ENCODE peak calls at places on chromosomes 2 and 18, in four cellular contexts. O is HepG2, M is GM12878, I is H1. K is an unnamed sample.

GRCh38 chr2:120441744-120442471 is 96.0 kb downstream of the INHBB start:
- DNase-seq in M (no peak), O (peak), I (peak), K (no peak)

GRCh38 chr2:225584821-225585220 is 185.3 kb downstream of the NYAP2 start:
- DNase-seq in I (no peak), O (no peak), M (no peak), K (no peak)

GRCh38 chr2:120947327-120947726 is 211.7 kb downstream of the GLI2 start:
- DNase-seq in I (no peak), O (no peak), M (no peak), K (no peak)

GRCh38 chr2:151823651-151824050 is 4.6 kb downstream of the ARL5A start:
- DNase-seq in O (no peak), M (no peak), I (no peak), K (no peak)

GRCh38 chr2:24816884-24817283 is 23.7 kb downstream of the CENPO start:
- DNase-seq in I (peak), M (no peak), O (no peak), K (no peak)

GRCh38 chr2:98518106-98518505 is 73.4 kb downstream of the INPP4A start:
- DNase-seq in M (no peak), I (no peak), O (peak), K (no peak)

GRCh38 chr2:10079931-10080535 is at the start of gene CYS1:
- DNase-seq in M (no peak), O (no peak), I (peak), K (peak)

GRCh38 chr2:120512321-120512710 is 166.4 kb downstream of the INHBB start:
- DNase-seq in O (no peak), I (no peak), M (no peak), K (no peak)

GRCh38 chr2:158300394-158300793 is 156.2 kb downstream of the CCDC148 start:
- DNase-seq in M (no peak), O (peak), I (no peak), K (no peak)

GRCh38 chr2:215973954-215974699 is 39.2 kb downstream of the MREG start:
- DNase-seq in I (no peak), M (no peak), O (no peak), K (no peak)

GRCh38 chr2:102238039-102238756 is 51.4 kb downstream of the IL1RL2 start:
- DNase-seq in I (peak), O (no peak), M (no peak), K (no peak)

GRCh38 chr2:154713605-154714004 is 15.1 kb downstream of the KCNJ3 start:
- DNase-seq in I (no peak), M (no peak), O (no peak), K (no peak)

GRCh38 chr2:116141891-116142474 is 1672.5 kb upstream of the DDX18 start:
- DNase-seq in I (no peak), M (no peak), O (no peak), K (no peak)

GRCh38 chr2:172048996-172049503 is 36.3 kb upstream of the DLX1 start:
- DNase-seq in M (no peak), O (no peak), I (no peak), K (no peak)

GRCh38 chr2:233447506-233448219 is 93.4 kb downstream of the DGKD start:
- DNase-seq in M (no peak), O (no peak), I (no peak), K (no peak)

GRCh38 chr2:167005096-167005495 is 116.8 kb downstream of the XIRP2 start:
- DNase-seq in I (no peak), M (no peak), O (no peak), K (no peak)

GRCh38 chr2:1360132-1360531 is 53.1 kb upstream of the TPO start:
- DNase-seq in I (no peak), M (no peak), O (no peak), K (no peak)

GRCh38 chr2:12441750-12442626 is 274.7 kb upstream of the TRIB2 start:
- DNase-seq in O (no peak), M (no peak), I (no peak), K (no peak)

GRCh38 chr2:181157326-181157725 is 176.9 kb downstream of the UBE2E3 start:
- DNase-seq in M (no peak), I (no peak), O (no peak), K (no peak)

GRCh38 chr18:29560270-29560669 is 1383.3 kb upstream of the CDH2 start:
- DNase-seq in M (peak), O (no peak), I (no peak), K (no peak)

GRCh38 chr2:158603205-158603604 is 146.5 kb downstream of the PKP4 start:
- DNase-seq in M (no peak), O (no peak), I (no peak), K (no peak)

GRCh38 chr18:52343138-52343537 is 3.1 kb downstream of the DCC start:
- DNase-seq in M (no peak), O (no peak), I (no peak), K (no peak)

GRCh38 chr2:14756981-14757657 is 124.6 kb downstream of the LRATD1 start:
- DNase-seq in M (no peak), I (no peak), O (no peak), K (no peak)

GRCh38 chr2:64915510-64915900 is 73.7 kb upstream of the SLC1A4 start:
- DNase-seq in O (no peak), M (no peak), I (no peak), K (no peak)

GRCh38 chr18:73153271-73153670 is 285.5 kb upstream of the NETO1 start:
- DNase-seq in I (no peak), M (no peak), O (no peak), K (no peak)

GRCh38 chr2:238314576-238314975 is 5.7 kb upstream of the TRAF3IP1 start:
- DNase-seq in M (no peak), I (no peak), O (no peak), K (no peak)

GRCh38 chr2:10861765-10862164 is 49.2 kb upstream of the PDIA6 start:
- DNase-seq in I (no peak), M (no peak), O (no peak), K (no peak)

GRCh38 chr2:107669335-107669734 is 157.4 kb upstream of the RGPD4 start:
- DNase-seq in O (no peak), I (no peak), M (no peak), K (no peak)

GRCh38 chr2:290090-290722 is 2.3 kb upstream of the ALKAL2 start:
- DNase-seq in I (peak), M (no peak), O (peak), K (no peak)

GRCh38 chr2:121237980-121238665 is 46.9 kb downstream of the TFCP2L1 start:
- DNase-seq in O (no peak), M (no peak), I (no peak), K (no peak)

GRCh38 chr2:43438342-43438741 is 157.5 kb downstream of the THADA start:
- DNase-seq in O (no peak), M (no peak), I (no peak), K (no peak)

GRCh38 chr18:74190086-74190485 is 41.8 kb downstream of the TIMM21 start:
- DNase-seq in O (no peak), M (no peak), I (no peak), K (no peak)

GRCh38 chr2:188181035-188181434 is 110.6 kb upstream of the GULP1 start:
- DNase-seq in M (no peak), I (no peak), O (no peak), K (no peak)

DNA sequence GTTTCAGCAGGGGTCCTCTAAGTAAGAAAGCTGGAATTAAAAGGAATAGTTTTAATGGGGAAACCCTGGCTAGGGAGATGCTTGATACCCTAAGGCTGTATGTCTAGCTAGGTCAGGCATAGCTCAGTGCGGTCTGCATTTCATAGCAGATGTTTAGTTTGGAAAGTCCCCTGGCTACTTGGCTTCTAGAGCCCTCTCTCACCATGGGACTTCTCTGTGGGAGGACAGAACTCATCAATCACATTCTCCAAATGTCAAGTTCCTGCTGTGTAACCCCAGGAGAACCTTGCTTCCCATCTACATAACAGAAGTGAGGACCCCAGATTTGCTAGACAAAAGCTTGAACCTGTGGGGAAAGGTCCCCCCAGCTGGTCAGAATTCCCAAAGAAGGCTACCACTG is 24.0 kb upstream of the ANXA4 start:
- DNase-seq in O (no peak), M (no peak), I (no peak), K (no peak)
- TF ChIP-seq SUZ12 in O (no peak), M (no peak), I (no peak), K (no peak)

DNA sequence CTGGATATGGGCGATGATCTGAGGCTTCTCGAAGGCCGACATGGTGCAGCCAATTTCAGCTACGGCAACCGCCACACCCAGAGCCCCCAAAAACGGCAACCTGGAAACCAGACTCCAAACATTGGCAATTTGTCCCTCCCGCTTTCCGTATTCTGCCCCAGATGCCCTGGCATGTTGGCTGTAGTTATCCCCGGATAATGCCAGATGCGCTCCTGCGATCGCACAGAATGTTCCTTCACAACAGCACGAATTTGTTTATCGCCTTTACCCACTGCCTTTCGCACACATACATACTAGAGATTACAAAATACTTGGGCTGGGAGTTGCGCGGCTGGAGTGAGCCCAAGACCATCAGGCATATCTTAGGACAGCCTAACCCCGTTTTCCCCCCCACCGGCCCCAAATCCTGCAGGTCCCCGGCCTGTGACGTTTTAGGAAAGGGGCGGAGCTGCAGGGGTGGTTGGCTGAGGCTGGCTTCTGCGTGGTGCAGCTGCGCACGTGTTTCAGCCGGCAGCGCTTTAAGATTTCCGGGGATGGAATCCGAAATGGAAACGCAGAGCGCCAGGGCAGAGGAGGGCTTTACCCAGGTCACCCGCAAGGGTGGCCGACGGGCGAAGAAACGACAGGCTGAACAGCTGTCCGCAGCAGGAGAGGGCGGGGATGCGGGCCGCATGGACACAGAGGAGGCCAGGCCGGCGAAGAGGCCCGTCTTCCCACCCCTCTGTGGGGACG is at the start of gene PNO1:
- DNase-seq in O (peak), M (peak), I (peak), K (peak)
- TF ChIP-seq SP1 in O (no peak), M (peak), I (peak), K (no peak)

DNA sequence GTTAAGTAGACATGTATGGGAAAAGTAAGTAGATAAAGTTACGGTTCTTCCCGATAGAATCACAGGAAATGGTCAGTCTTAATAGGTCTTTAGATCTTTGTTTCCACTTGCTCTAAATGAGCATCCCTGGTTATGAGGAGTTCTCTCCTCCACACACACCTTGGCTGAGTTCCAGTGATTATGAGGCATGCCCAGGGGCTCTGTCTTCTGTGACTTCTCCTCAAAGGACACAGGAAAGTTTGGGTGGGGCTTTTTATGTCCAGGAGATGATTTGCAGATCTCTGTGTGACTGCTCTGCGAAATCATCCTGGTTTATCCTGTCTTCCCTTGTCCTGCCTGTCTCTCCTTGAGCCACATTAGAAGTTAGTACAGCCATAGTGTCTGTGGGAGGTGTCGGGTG is 83.9 kb upstream of the EML6 start:
- DNase-seq in I (no peak), M (no peak), O (no peak), K (no peak)
- TF ChIP-seq SUZ12 in I (no peak), M (no peak), O (no peak), K (no peak)

GRCh38 chr2:32464441-32464840 is 107.6 kb downstream of the BIRC6 start:
- DNase-seq in M (no peak), O (no peak), I (no peak), K (no peak)

GRCh38 chr2:32457814-32458213 is 101.0 kb downstream of the BIRC6 start:
- DNase-seq in M (no peak), O (no peak), I (no peak), K (no peak)

DNA sequence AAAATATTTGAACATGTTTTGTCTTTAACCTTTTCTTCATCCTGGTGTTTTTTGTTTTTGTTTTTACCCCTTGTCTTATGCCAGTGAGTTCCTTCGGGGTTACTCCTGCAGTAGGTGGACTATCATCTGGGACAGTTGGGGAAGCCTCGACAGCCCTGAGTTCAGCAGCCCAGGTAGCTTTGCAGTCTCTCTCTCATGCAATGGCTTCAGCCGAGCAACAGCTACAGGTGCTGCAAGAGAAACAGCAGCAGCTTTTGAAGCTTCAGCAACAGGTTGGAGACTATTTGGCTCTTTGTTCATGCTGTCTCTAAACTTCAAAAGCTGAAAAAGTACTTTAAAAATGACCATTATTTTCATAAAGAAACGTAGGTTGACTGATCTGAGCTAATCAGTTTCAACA is 106.3 kb downstream of the BIRC6 start:
- DNase-seq in M (no peak), O (no peak), I (no peak), K (no peak)
- TF ChIP-seq SP1 in M (no peak), O (no peak), I (no peak), K (no peak)

DNA sequence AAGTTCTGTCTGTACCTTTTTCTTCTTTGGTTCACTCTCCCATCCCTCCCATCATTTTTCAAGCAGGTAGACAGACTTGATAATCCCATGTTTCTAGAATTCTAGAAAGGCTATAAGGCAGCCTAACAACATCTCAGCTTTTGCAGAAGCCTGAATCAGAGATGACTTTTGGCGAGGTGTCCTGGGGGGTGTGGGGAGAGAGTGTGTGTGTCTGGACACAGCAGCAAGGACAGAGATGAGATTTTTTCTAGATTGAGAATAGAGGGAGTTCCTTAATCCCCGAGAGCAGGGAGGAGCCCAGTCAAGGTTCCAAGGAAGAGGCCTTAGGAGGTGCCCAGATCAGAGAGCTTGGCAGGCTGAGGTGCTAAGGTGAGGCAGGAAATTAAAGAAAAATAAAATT is 22.0 kb upstream of the LAPTM4A start:
- DNase-seq in M (no peak), I (no peak), O (no peak), K (no peak)
- TF ChIP-seq SUZ12 in M (no peak), I (no peak), O (no peak), K (no peak)

GRCh38 chr2:68414452-68414851 is 49.4 kb downstream of the PLEK start:
- DNase-seq in M (no peak), I (no peak), O (no peak), K (no peak)
- TF ChIP-seq SP1 in M (no peak), I (no peak), O (no peak), K (no peak)

GRCh38 chr2:128027278-128027800 is 520 bp downstream of the SAP130 start:
- DNase-seq in M (peak), I (peak), O (peak), K (peak)
- TF ChIP-seq SUZ12 in M (no peak), I (no peak), O (no peak), K (no peak)

GRCh38 chr18:28422577-28422976 is 245.6 kb upstream of the CDH2 start:
- DNase-seq in O (no peak), M (no peak), I (no peak), K (no peak)
- TF ChIP-seq SP1 in O (no peak), M (no peak), I (no peak), K (no peak)

DNA sequence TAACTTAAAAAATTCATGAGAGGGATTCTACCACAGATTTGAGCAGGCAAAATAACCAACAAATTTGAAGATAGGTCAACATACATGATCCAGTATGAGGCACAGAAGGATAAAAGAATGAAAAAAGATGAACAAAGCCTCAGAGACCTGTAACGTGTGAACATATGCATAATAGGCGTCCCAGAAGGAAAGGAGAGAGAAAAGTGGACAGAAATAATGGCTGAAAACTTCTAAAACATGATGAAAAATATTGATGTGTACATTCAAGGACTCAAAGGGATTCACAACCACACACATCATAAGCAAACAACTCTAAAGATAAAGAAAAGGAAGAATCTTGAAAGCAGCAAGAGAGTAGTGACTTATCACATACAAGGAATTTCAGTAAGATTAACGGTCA is 100.1 kb upstream of the PARD3B start:
- DNase-seq in I (no peak), O (no peak), M (no peak), K (no peak)
- TF ChIP-seq SUZ12 in I (no peak), O (no peak), M (no peak), K (no peak)

DNA sequence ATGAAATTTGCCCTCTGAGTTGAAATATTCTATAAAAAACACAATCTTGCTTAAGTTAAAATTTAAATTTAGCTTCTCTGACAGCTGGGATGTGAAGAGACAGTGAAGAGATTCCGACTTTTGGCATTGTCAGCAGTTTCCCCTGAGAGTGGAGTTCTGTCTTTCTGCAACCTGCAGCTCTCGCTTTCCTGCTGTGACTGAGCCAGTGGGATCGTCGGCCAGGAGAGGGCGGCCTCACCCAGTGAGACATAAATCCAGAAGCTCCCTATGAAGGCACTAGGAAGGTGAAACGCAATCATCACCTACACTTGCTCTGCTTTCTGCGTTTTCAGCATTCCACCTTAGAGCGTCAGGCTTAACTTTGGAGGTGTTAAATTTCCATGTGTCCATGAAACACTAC is 75.4 kb upstream of the HNMT start:
- DNase-seq in I (peak), O (peak), M (no peak), K (peak)
- TF ChIP-seq SP1 in I (no peak), O (no peak), M (no peak), K (no peak)

K was measured in HEK293T.